ENCODE peak calls at places on chromosome 10, in seven cellular contexts. One of them, this sample, is unnamed.

GRCh38 chr10:86100581-86101061 is 266.0 kb downstream of the GRID1 start:
- DNase-seq in AG10803: peak; percentile 11
- DNase-seq in cardiac muscle cell: peak; percentile 42
- DNase-seq in stimulated activated naive B cell treated with anti-CD40 and anti-IgM and Interleukin-4, amounts not matched to agents 10 μg/mL and 1 μg/mL and 100 μg/mL, for 72 hours: no peak
- DNase-seq in A549: peak; percentile 47
- DNase-seq in heart left ventricle: no peak
- DNase-seq in RPMI7951: peak; percentile 6
- DNase-seq in this sample: peak; percentile 29

GRCh38 chr10:101829561-101830315 is 11.5 kb upstream of the OGA start:
- DNase-seq in cardiac muscle cell: peak; percentile 84
- DNase-seq in AG10803: no peak
- DNase-seq in heart left ventricle: no peak
- DNase-seq in stimulated activated naive B cell treated with anti-CD40 and anti-IgM and Interleukin-4, amounts not matched to agents 10 μg/mL and 1 μg/mL and 100 μg/mL, for 72 hours: peak; percentile 72
- DNase-seq in RPMI7951: peak; percentile 18
- DNase-seq in A549: no peak
- DNase-seq in this sample: no peak

GRCh38 chr10:123287594-123288247 is 133.5 kb downstream of the BUB3 start:
- DNase-seq in stimulated activated naive B cell treated with anti-CD40 and anti-IgM and Interleukin-4, amounts not matched to agents 10 μg/mL and 1 μg/mL and 100 μg/mL, for 72 hours: no peak
- DNase-seq in cardiac muscle cell: no peak
- DNase-seq in A549: peak; percentile 65
- DNase-seq in AG10803: no peak
- DNase-seq in RPMI7951: peak; percentile 60
- DNase-seq in heart left ventricle: no peak
- DNase-seq in this sample: peak; percentile 77

GRCh38 chr10:4776234-4776638 is 49.8 kb upstream of the AKR1E2 start:
- DNase-seq in cardiac muscle cell: no peak
- DNase-seq in AG10803: no peak
- DNase-seq in RPMI7951: no peak
- DNase-seq in heart left ventricle: no peak
- DNase-seq in stimulated activated naive B cell treated with anti-CD40 and anti-IgM and Interleukin-4, amounts not matched to agents 10 μg/mL and 1 μg/mL and 100 μg/mL, for 72 hours: no peak
- DNase-seq in A549: no peak
- DNase-seq in this sample: no peak

GRCh38 chr10:130833596-130833995 is 477.9 kb downstream of the TCERG1L start:
- DNase-seq in RPMI7951: no peak
- DNase-seq in heart left ventricle: no peak
- DNase-seq in stimulated activated naive B cell treated with anti-CD40 and anti-IgM and Interleukin-4, amounts not matched to agents 10 μg/mL and 1 μg/mL and 100 μg/mL, for 72 hours: no peak
- DNase-seq in cardiac muscle cell: no peak
- DNase-seq in AG10803: no peak
- DNase-seq in A549: no peak
- DNase-seq in this sample: no peak

GRCh38 chr10:4249841-4250496 is 465.0 kb upstream of the KLF6 start:
- DNase-seq in A549: no peak
- DNase-seq in AG10803: no peak
- DNase-seq in heart left ventricle: no peak
- DNase-seq in stimulated activated naive B cell treated with anti-CD40 and anti-IgM and Interleukin-4, amounts not matched to agents 10 μg/mL and 1 μg/mL and 100 μg/mL, for 72 hours: no peak
- DNase-seq in cardiac muscle cell: no peak
- DNase-seq in RPMI7951: peak; percentile 94
- DNase-seq in this sample: no peak

GRCh38 chr10:35453855-35454532 is 117.7 kb downstream of the CCNY start:
- DNase-seq in heart left ventricle: no peak
- DNase-seq in AG10803: peak; percentile 54
- DNase-seq in RPMI7951: peak; percentile 19
- DNase-seq in A549: no peak
- DNase-seq in stimulated activated naive B cell treated with anti-CD40 and anti-IgM and Interleukin-4, amounts not matched to agents 10 μg/mL and 1 μg/mL and 100 μg/mL, for 72 hours: no peak
- DNase-seq in cardiac muscle cell: no peak
- DNase-seq in this sample: no peak

GRCh38 chr10:16644146-16644545 is 122.5 kb upstream of the C1QL3 start:
- DNase-seq in A549: peak; percentile 9
- DNase-seq in AG10803: peak; percentile 7
- DNase-seq in stimulated activated naive B cell treated with anti-CD40 and anti-IgM and Interleukin-4, amounts not matched to agents 10 μg/mL and 1 μg/mL and 100 μg/mL, for 72 hours: no peak
- DNase-seq in cardiac muscle cell: no peak
- DNase-seq in RPMI7951: peak; percentile 61
- DNase-seq in heart left ventricle: no peak
- DNase-seq in this sample: no peak

GRCh38 chr10:101961591-101962498 is 94.1 kb downstream of the ARMH3 start:
- DNase-seq in stimulated activated naive B cell treated with anti-CD40 and anti-IgM and Interleukin-4, amounts not matched to agents 10 μg/mL and 1 μg/mL and 100 μg/mL, for 72 hours: no peak
- DNase-seq in RPMI7951: peak; percentile 51
- DNase-seq in A549: no peak
- DNase-seq in cardiac muscle cell: no peak
- DNase-seq in heart left ventricle: peak; percentile 57
- DNase-seq in AG10803: peak; percentile 60
- DNase-seq in this sample: no peak

GRCh38 chr10:115432188-115432819 is 339.1 kb downstream of the ATRNL1 start:
- DNase-seq in heart left ventricle: no peak
- DNase-seq in A549: peak; percentile 29
- DNase-seq in cardiac muscle cell: peak; percentile 40
- DNase-seq in RPMI7951: no peak
- DNase-seq in stimulated activated naive B cell treated with anti-CD40 and anti-IgM and Interleukin-4, amounts not matched to agents 10 μg/mL and 1 μg/mL and 100 μg/mL, for 72 hours: no peak
- DNase-seq in AG10803: peak; percentile 0
- DNase-seq in this sample: peak; percentile 26

GRCh38 chr10:89327803-89328441 is at the start of gene IFIT3:
- DNase-seq in stimulated activated naive B cell treated with anti-CD40 and anti-IgM and Interleukin-4, amounts not matched to agents 10 μg/mL and 1 μg/mL and 100 μg/mL, for 72 hours: no peak
- DNase-seq in A549: peak; percentile 77
- DNase-seq in heart left ventricle: peak; percentile 85
- DNase-seq in RPMI7951: peak; percentile 87
- DNase-seq in AG10803: peak; percentile 98
- DNase-seq in cardiac muscle cell: peak; percentile 57
- DNase-seq in this sample: peak; percentile 44

GRCh38 chr10:133396035-133396624 is 2.2 kb downstream of the MTG1 start:
- DNase-seq in RPMI7951: no peak
- DNase-seq in AG10803: no peak
- DNase-seq in stimulated activated naive B cell treated with anti-CD40 and anti-IgM and Interleukin-4, amounts not matched to agents 10 μg/mL and 1 μg/mL and 100 μg/mL, for 72 hours: no peak
- DNase-seq in A549: no peak
- DNase-seq in heart left ventricle: no peak
- DNase-seq in cardiac muscle cell: no peak
- DNase-seq in this sample: no peak

GRCh38 chr10:80157561-80157960 is 25.0 kb downstream of the PLAC9 start:
- DNase-seq in stimulated activated naive B cell treated with anti-CD40 and anti-IgM and Interleukin-4, amounts not matched to agents 10 μg/mL and 1 μg/mL and 100 μg/mL, for 72 hours: no peak
- DNase-seq in A549: no peak
- DNase-seq in RPMI7951: no peak
- DNase-seq in heart left ventricle: no peak
- DNase-seq in cardiac muscle cell: no peak
- DNase-seq in AG10803: no peak
- DNase-seq in this sample: no peak

GRCh38 chr10:18594574-18595156 is 56.7 kb downstream of the NSUN6 start:
- DNase-seq in cardiac muscle cell: peak; percentile 23
- DNase-seq in RPMI7951: peak; percentile 23
- DNase-seq in stimulated activated naive B cell treated with anti-CD40 and anti-IgM and Interleukin-4, amounts not matched to agents 10 μg/mL and 1 μg/mL and 100 μg/mL, for 72 hours: no peak
- DNase-seq in A549: peak; percentile 52
- DNase-seq in heart left ventricle: no peak
- DNase-seq in AG10803: no peak
- DNase-seq in this sample: no peak

GRCh38 chr10:77737608-77738007 is 100.0 kb upstream of the KCNMA1 start:
- DNase-seq in heart left ventricle: no peak
- DNase-seq in A549: peak; percentile 27
- DNase-seq in stimulated activated naive B cell treated with anti-CD40 and anti-IgM and Interleukin-4, amounts not matched to agents 10 μg/mL and 1 μg/mL and 100 μg/mL, for 72 hours: no peak
- DNase-seq in cardiac muscle cell: no peak
- DNase-seq in AG10803: peak; percentile 98
- DNase-seq in RPMI7951: peak; percentile 64
- DNase-seq in this sample: peak; percentile 31

GRCh38 chr10:95756061-95756751 is at the start of gene ENTPD1:
- DNase-seq in cardiac muscle cell: peak; percentile 9
- DNase-seq in heart left ventricle: peak; percentile 25
- DNase-seq in AG10803: no peak
- DNase-seq in RPMI7951: no peak
- DNase-seq in A549: no peak
- DNase-seq in stimulated activated naive B cell treated with anti-CD40 and anti-IgM and Interleukin-4, amounts not matched to agents 10 μg/mL and 1 μg/mL and 100 μg/mL, for 72 hours: no peak
- DNase-seq in this sample: no peak

GRCh38 chr10:78215645-78216044 is 182.0 kb downstream of the RPS24 start:
- DNase-seq in stimulated activated naive B cell treated with anti-CD40 and anti-IgM and Interleukin-4, amounts not matched to agents 10 μg/mL and 1 μg/mL and 100 μg/mL, for 72 hours: peak; percentile 21
- DNase-seq in RPMI7951: peak; percentile 80
- DNase-seq in A549: no peak
- DNase-seq in cardiac muscle cell: peak; percentile 95
- DNase-seq in heart left ventricle: peak; percentile 87
- DNase-seq in AG10803: peak; percentile 83
- DNase-seq in this sample: no peak

GRCh38 chr10:114542373-114542772 is 115.7 kb downstream of the ABLIM1 start:
- DNase-seq in AG10803: no peak
- DNase-seq in stimulated activated naive B cell treated with anti-CD40 and anti-IgM and Interleukin-4, amounts not matched to agents 10 μg/mL and 1 μg/mL and 100 μg/mL, for 72 hours: no peak
- DNase-seq in heart left ventricle: no peak
- DNase-seq in A549: no peak
- DNase-seq in RPMI7951: no peak
- DNase-seq in cardiac muscle cell: no peak
- DNase-seq in this sample: no peak

GRCh38 chr10:89165923-89166322 is 41.2 kb downstream of the CH25H start:
- DNase-seq in RPMI7951: peak; percentile 72
- DNase-seq in heart left ventricle: no peak
- DNase-seq in stimulated activated naive B cell treated with anti-CD40 and anti-IgM and Interleukin-4, amounts not matched to agents 10 μg/mL and 1 μg/mL and 100 μg/mL, for 72 hours: no peak
- DNase-seq in cardiac muscle cell: no peak
- DNase-seq in A549: no peak
- DNase-seq in AG10803: no peak
- DNase-seq in this sample: no peak

GRCh38 chr10:61664985-61665384 is 2.3 kb downstream of the CABCOCO1 start:
- DNase-seq in heart left ventricle: no peak
- DNase-seq in cardiac muscle cell: no peak
- DNase-seq in AG10803: no peak
- DNase-seq in stimulated activated naive B cell treated with anti-CD40 and anti-IgM and Interleukin-4, amounts not matched to agents 10 μg/mL and 1 μg/mL and 100 μg/mL, for 72 hours: no peak
- DNase-seq in A549: no peak
- DNase-seq in RPMI7951: no peak
- DNase-seq in this sample: no peak

GRCh38 chr10:26448706-26449435 is 10.7 kb downstream of the APBB1IP start:
- DNase-seq in stimulated activated naive B cell treated with anti-CD40 and anti-IgM and Interleukin-4, amounts not matched to agents 10 μg/mL and 1 μg/mL and 100 μg/mL, for 72 hours: peak; percentile 41
- DNase-seq in cardiac muscle cell: no peak
- DNase-seq in RPMI7951: peak; percentile 92
- DNase-seq in A549: no peak
- DNase-seq in AG10803: no peak
- DNase-seq in heart left ventricle: no peak
- DNase-seq in this sample: no peak

GRCh38 chr10:48700071-48700470 is 15.4 kb downstream of the WDFY4 start:
- DNase-seq in heart left ventricle: no peak
- DNase-seq in cardiac muscle cell: no peak
- DNase-seq in RPMI7951: no peak
- DNase-seq in AG10803: no peak
- DNase-seq in A549: no peak
- DNase-seq in stimulated activated naive B cell treated with anti-CD40 and anti-IgM and Interleukin-4, amounts not matched to agents 10 μg/mL and 1 μg/mL and 100 μg/mL, for 72 hours: no peak
- DNase-seq in this sample: no peak

GRCh38 chr10:110456046-110456445 is 41.7 kb upstream of the DUSP5 start:
- DNase-seq in cardiac muscle cell: no peak
- DNase-seq in A549: peak; percentile 25
- DNase-seq in stimulated activated naive B cell treated with anti-CD40 and anti-IgM and Interleukin-4, amounts not matched to agents 10 μg/mL and 1 μg/mL and 100 μg/mL, for 72 hours: no peak
- DNase-seq in AG10803: no peak
- DNase-seq in RPMI7951: no peak
- DNase-seq in heart left ventricle: no peak
- DNase-seq in this sample: no peak

GRCh38 chr10:17206210-17206709 is 4.8 kb upstream of the TRDMT1 start:
- DNase-seq in cardiac muscle cell: no peak
- DNase-seq in AG10803: peak; percentile 81
- DNase-seq in A549: peak; percentile 44
- DNase-seq in stimulated activated naive B cell treated with anti-CD40 and anti-IgM and Interleukin-4, amounts not matched to agents 10 μg/mL and 1 μg/mL and 100 μg/mL, for 72 hours: peak; percentile 40
- DNase-seq in RPMI7951: peak; percentile 97
- DNase-seq in heart left ventricle: no peak
- DNase-seq in this sample: no peak

GRCh38 chr10:85433248-85433647 is 933.3 kb downstream of the GRID1 start:
- DNase-seq in RPMI7951: no peak
- DNase-seq in cardiac muscle cell: no peak
- DNase-seq in AG10803: no peak
- DNase-seq in stimulated activated naive B cell treated with anti-CD40 and anti-IgM and Interleukin-4, amounts not matched to agents 10 μg/mL and 1 μg/mL and 100 μg/mL, for 72 hours: no peak
- DNase-seq in heart left ventricle: no peak
- DNase-seq in A549: no peak
- DNase-seq in this sample: no peak

GRCh38 chr10:74888947-74889661 is 62.7 kb downstream of the KAT6B start:
- DNase-seq in A549: no peak
- DNase-seq in heart left ventricle: no peak
- DNase-seq in AG10803: no peak
- DNase-seq in stimulated activated naive B cell treated with anti-CD40 and anti-IgM and Interleukin-4, amounts not matched to agents 10 μg/mL and 1 μg/mL and 100 μg/mL, for 72 hours: no peak
- DNase-seq in cardiac muscle cell: no peak
- DNase-seq in RPMI7951: no peak
- DNase-seq in this sample: peak; percentile 3

GRCh38 chr10:130761032-130761575 is 550.4 kb downstream of the TCERG1L start:
- DNase-seq in AG10803: no peak
- DNase-seq in heart left ventricle: no peak
- DNase-seq in A549: no peak
- DNase-seq in stimulated activated naive B cell treated with anti-CD40 and anti-IgM and Interleukin-4, amounts not matched to agents 10 μg/mL and 1 μg/mL and 100 μg/mL, for 72 hours: no peak
- DNase-seq in RPMI7951: no peak
- DNase-seq in cardiac muscle cell: no peak
- DNase-seq in this sample: no peak

GRCh38 chr10:62980697-62981495 is 152.2 kb upstream of the NRBF2 start:
- DNase-seq in AG10803: no peak
- DNase-seq in RPMI7951: peak; percentile 29
- DNase-seq in stimulated activated naive B cell treated with anti-CD40 and anti-IgM and Interleukin-4, amounts not matched to agents 10 μg/mL and 1 μg/mL and 100 μg/mL, for 72 hours: no peak
- DNase-seq in heart left ventricle: no peak
- DNase-seq in cardiac muscle cell: no peak
- DNase-seq in A549: no peak
- DNase-seq in this sample: no peak

GRCh38 chr10:15433850-15434537 is 62.9 kb upstream of the FAM171A1 start:
- DNase-seq in RPMI7951: peak; percentile 60
- DNase-seq in heart left ventricle: peak; percentile 33
- DNase-seq in stimulated activated naive B cell treated with anti-CD40 and anti-IgM and Interleukin-4, amounts not matched to agents 10 μg/mL and 1 μg/mL and 100 μg/mL, for 72 hours: no peak
- DNase-seq in cardiac muscle cell: peak; percentile 70
- DNase-seq in AG10803: peak; percentile 58
- DNase-seq in A549: peak; percentile 50
- DNase-seq in this sample: peak; percentile 38

GRCh38 chr10:29736325-29737208 is 101.8 kb upstream of the SVIL start:
- DNase-seq in A549: peak; percentile 53
- DNase-seq in AG10803: no peak
- DNase-seq in cardiac muscle cell: peak; percentile 84
- DNase-seq in stimulated activated naive B cell treated with anti-CD40 and anti-IgM and Interleukin-4, amounts not matched to agents 10 μg/mL and 1 μg/mL and 100 μg/mL, for 72 hours: no peak
- DNase-seq in heart left ventricle: peak; percentile 64
- DNase-seq in RPMI7951: peak; percentile 60
- DNase-seq in this sample: no peak

GRCh38 chr10:48495282-48496045 is 109.4 kb downstream of the ARHGAP22 start:
- DNase-seq in AG10803: no peak
- DNase-seq in heart left ventricle: no peak
- DNase-seq in stimulated activated naive B cell treated with anti-CD40 and anti-IgM and Interleukin-4, amounts not matched to agents 10 μg/mL and 1 μg/mL and 100 μg/mL, for 72 hours: no peak
- DNase-seq in cardiac muscle cell: no peak
- DNase-seq in RPMI7951: peak; percentile 43
- DNase-seq in A549: no peak
- DNase-seq in this sample: no peak

GRCh38 chr10:34032564-34032963 is 698.1 kb upstream of the NRP1 start:
- DNase-seq in AG10803: no peak
- DNase-seq in stimulated activated naive B cell treated with anti-CD40 and anti-IgM and Interleukin-4, amounts not matched to agents 10 μg/mL and 1 μg/mL and 100 μg/mL, for 72 hours: no peak
- DNase-seq in RPMI7951: no peak
- DNase-seq in cardiac muscle cell: no peak
- DNase-seq in heart left ventricle: no peak
- DNase-seq in A549: no peak
- DNase-seq in this sample: no peak

GRCh38 chr10:67306588-67307205 is 380.9 kb downstream of the LRRTM3 start:
- DNase-seq in A549: peak; percentile 19
- DNase-seq in RPMI7951: no peak
- DNase-seq in heart left ventricle: no peak
- DNase-seq in cardiac muscle cell: peak; percentile 32
- DNase-seq in stimulated activated naive B cell treated with anti-CD40 and anti-IgM and Interleukin-4, amounts not matched to agents 10 μg/mL and 1 μg/mL and 100 μg/mL, for 72 hours: no peak
- DNase-seq in AG10803: no peak
- DNase-seq in this sample: peak; percentile 24

GRCh38 chr10:62763155-62763554 is 41.4 kb upstream of the ADO start:
- DNase-seq in cardiac muscle cell: peak; percentile 38
- DNase-seq in heart left ventricle: peak; percentile 54
- DNase-seq in AG10803: no peak
- DNase-seq in stimulated activated naive B cell treated with anti-CD40 and anti-IgM and Interleukin-4, amounts not matched to agents 10 μg/mL and 1 μg/mL and 100 μg/mL, for 72 hours: no peak
- DNase-seq in A549: no peak
- DNase-seq in RPMI7951: peak; percentile 38
- DNase-seq in this sample: no peak

GRCh38 chr10:132069849-132070182 is 4.1 kb downstream of the JAKMIP3 start:
- DNase-seq in A549: no peak
- DNase-seq in RPMI7951: no peak
- DNase-seq in stimulated activated naive B cell treated with anti-CD40 and anti-IgM and Interleukin-4, amounts not matched to agents 10 μg/mL and 1 μg/mL and 100 μg/mL, for 72 hours: no peak
- DNase-seq in cardiac muscle cell: no peak
- DNase-seq in AG10803: no peak
- DNase-seq in heart left ventricle: no peak
- DNase-seq in this sample: no peak

GRCh38 chr10:86654411-86655172 is at the start of gene OPN4:
- DNase-seq in stimulated activated naive B cell treated with anti-CD40 and anti-IgM and Interleukin-4, amounts not matched to agents 10 μg/mL and 1 μg/mL and 100 μg/mL, for 72 hours: no peak
- DNase-seq in cardiac muscle cell: no peak
- DNase-seq in RPMI7951: peak; percentile 89
- DNase-seq in heart left ventricle: no peak
- DNase-seq in A549: no peak
- DNase-seq in AG10803: no peak
- DNase-seq in this sample: no peak

GRCh38 chr10:44071479-44071878 is 313.4 kb downstream of the CXCL12 start:
- DNase-seq in RPMI7951: peak; percentile 54
- DNase-seq in cardiac muscle cell: no peak
- DNase-seq in stimulated activated naive B cell treated with anti-CD40 and anti-IgM and Interleukin-4, amounts not matched to agents 10 μg/mL and 1 μg/mL and 100 μg/mL, for 72 hours: no peak
- DNase-seq in heart left ventricle: no peak
- DNase-seq in A549: no peak
- DNase-seq in AG10803: peak; percentile 97
- DNase-seq in this sample: no peak

GRCh38 chr10:114856544-114857287 is 35.1 kb downstream of the FHIP2A start:
- DNase-seq in A549: peak; percentile 28
- DNase-seq in RPMI7951: peak; percentile 71
- DNase-seq in cardiac muscle cell: no peak
- DNase-seq in heart left ventricle: no peak
- DNase-seq in stimulated activated naive B cell treated with anti-CD40 and anti-IgM and Interleukin-4, amounts not matched to agents 10 μg/mL and 1 μg/mL and 100 μg/mL, for 72 hours: no peak
- DNase-seq in AG10803: peak; percentile 90
- DNase-seq in this sample: no peak